ENCODE peak calls at places on chromosomes 3 and 15, in nine cellular contexts. N, G, D, B, X, A, R, Y and W are unnamed samples.

GRCh38 chr3:105747056-105747455 is 121.8 kb downstream of the CBLB start:
- DNase-seq in N (no peak), G (peak; percentile 72), D (no peak), B (no peak), X (no peak), A (peak; percentile 68), R (no peak), Y (no peak), W (no peak)

GRCh38 chr3:146498002-146498736 is 28.8 kb upstream of the PLSCR2 start:
- DNase-seq in N (no peak), G (no peak), D (no peak), B (no peak), X (no peak), A (no peak), R (no peak), Y (no peak), W (no peak)

GRCh38 chr15:35308802-35309201 is 223.7 kb upstream of the NANOGP8 start:
- DNase-seq in N (no peak), G (peak; percentile 86), D (peak; percentile 34), B (no peak), X (peak; percentile 29), A (peak; percentile 84), R (no peak), Y (no peak), W (no peak)

GRCh38 chr3:71579934-71580318 is 3.6 kb downstream of the FOXP1 start:
- DNase-seq in N (no peak), G (peak; percentile 46), D (peak; percentile 59), B (no peak), X (no peak), A (peak; percentile 82), R (no peak), Y (no peak), W (no peak)

GRCh38 chr3:93904568-93904967 is 69.1 kb downstream of the PROS1 start:
- DNase-seq in N (no peak), G (no peak), D (no peak), B (no peak), X (no peak), A (no peak), R (no peak), Y (no peak), W (no peak)

GRCh38 chr3:127803619-127804018 is 18.7 kb downstream of the MGLL start:
- DNase-seq in N (no peak), G (peak; percentile 67), D (no peak), B (no peak), X (no peak), A (peak; percentile 90), R (no peak), Y (no peak), W (no peak)

GRCh38 chr15:62075595-62076279 is 9.0 kb downstream of the C2CD4A start:
- DNase-seq in N (no peak), G (peak; percentile 46), D (no peak), B (no peak), X (no peak), A (peak; percentile 17), R (no peak), Y (no peak), W (no peak)

GRCh38 chr15:27820232-27820631 is 278.9 kb downstream of the OCA2 start:
- DNase-seq in N (no peak), G (no peak), D (no peak), B (no peak), X (no peak), A (peak; percentile 74), R (no peak), Y (no peak), W (no peak)

GRCh38 chr3:123286308-123287023 is 84.7 kb downstream of the SEC22A start:
- DNase-seq in N (peak; percentile 79), G (peak; percentile 81), D (peak; percentile 36), B (peak; percentile 82), X (no peak), A (peak; percentile 56), R (no peak), Y (no peak), W (peak; percentile 50)

GRCh38 chr3:37163262-37164020 is 10.9 kb downstream of the LRRFIP2 start:
- DNase-seq in N (no peak), G (peak; percentile 72), D (no peak), B (peak; percentile 26), X (no peak), A (peak; percentile 91), R (no peak), Y (no peak), W (no peak)

DNA sequence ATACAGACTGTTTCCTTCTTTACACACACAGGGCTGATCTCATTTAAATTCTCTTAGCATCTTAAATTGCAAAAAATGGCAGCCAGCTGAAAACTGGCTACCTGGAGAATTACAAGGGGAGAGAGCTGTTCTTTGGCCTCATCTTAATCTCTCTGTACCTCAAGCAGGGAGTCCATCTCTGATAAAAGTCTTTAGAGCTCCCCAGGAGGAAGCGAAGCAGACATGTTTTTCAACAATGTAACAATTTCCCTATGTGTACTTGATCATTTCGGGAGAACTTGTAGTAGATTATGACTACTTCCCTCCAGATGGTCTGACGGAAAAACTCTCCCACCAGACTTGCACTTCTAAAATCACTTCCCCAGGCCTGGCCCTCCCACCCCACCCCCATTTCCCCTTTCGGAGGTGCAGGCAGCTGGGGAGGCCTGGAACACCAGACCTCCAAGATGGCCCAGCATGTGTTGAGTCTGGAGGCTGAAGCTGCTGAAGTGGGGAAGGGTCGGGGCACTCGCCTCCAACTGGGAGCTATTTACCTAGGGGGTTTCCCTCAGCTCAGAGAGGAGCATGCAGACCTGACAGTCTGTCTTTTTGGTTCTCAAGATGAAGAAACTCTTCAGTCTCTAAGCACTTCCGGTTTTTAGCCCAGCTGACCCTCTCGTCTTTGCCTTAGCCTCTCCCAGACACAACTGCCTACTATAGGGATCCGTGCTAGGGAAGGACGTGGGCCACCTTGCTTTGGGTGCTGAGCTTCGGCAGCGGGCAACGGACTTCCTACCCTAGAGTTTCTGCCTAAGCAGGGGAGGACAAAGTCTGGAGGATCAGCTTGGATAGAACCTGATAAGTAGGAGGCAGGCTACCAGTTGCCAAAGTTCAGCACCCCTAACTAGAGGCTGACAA is 164.0 kb upstream of the TBL1XR1 start:
- DNase-seq in N (no peak), G (no peak), D (no peak), B (no peak), X (no peak), A (no peak), R (no peak), Y (no peak), W (no peak)
- TF ChIP-seq CTCF in N (no peak), G (no peak), D (no peak), B (no peak), X (no peak), A (no peak), R (no peak), Y (no peak), W (no peak)

DNA sequence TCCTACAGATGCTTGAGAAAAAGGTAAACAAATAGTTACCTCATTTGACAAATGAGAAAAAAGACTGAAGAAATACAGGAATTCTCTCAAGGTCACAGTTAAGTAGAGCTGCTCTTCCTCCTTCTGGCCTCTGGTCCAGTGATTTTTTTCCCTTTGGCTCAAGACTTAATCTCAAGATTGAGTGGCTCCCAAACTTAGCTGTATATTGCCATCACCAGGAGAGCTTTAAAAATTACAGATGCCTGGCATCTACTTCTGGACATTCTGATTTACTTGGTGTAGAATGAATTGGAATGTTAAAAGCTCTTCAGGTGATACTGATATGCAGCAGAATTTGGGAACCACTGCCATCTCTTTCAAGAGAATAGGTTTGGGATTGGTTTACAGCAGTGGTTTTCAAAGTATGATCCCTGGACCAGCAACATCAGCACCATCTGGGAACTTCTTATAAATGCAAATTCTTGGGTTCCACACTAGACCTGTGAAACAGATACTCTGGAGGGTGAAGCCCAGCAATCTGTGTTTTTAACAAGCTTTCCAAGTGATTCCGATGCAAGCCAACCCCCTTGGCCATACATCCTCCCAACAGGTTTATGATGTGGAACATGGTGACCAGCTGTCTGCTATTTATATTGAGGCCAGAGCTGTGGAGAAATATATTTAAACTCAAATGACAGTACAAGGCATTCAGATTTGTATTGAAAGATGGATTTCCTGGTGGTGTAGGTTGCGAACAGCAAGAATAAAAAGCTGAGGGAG is 333.0 kb upstream of the RARB start:
- DNase-seq in N (no peak), G (no peak), D (no peak), B (no peak), X (no peak), A (no peak), R (no peak), Y (no peak), W (no peak)
- TF ChIP-seq CTCF in N (no peak), G (no peak), D (no peak), B (no peak), X (no peak), A (no peak), R (no peak), Y (no peak), W (no peak)

DNA sequence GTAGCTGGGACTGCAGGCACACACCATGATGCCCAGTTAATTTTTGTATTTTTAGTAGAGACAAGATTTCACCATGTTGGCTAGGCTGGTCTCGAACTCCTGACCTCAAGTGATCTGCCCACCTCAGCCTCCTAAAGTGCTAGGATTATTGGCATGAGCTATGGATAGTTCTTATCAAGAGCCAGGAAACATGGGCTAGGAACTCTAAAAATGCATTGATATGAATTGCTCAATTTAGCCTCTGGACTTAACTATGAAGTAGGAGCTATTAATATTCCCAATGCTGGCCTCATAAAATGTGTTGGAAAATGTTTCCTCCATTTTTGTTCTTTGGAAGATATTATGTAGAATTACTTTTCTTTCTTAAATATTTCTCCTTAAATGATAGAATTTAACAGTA is 82.8 kb upstream of the PEX5L start:
- DNase-seq in N (no peak), G (no peak), D (no peak), B (no peak), X (no peak), A (no peak), R (no peak), Y (no peak), W (no peak)
- TF ChIP-seq CTCF in N (no peak), G (no peak), D (no peak), B (no peak), X (no peak), A (no peak), R (no peak), Y (no peak), W (no peak)

DNA sequence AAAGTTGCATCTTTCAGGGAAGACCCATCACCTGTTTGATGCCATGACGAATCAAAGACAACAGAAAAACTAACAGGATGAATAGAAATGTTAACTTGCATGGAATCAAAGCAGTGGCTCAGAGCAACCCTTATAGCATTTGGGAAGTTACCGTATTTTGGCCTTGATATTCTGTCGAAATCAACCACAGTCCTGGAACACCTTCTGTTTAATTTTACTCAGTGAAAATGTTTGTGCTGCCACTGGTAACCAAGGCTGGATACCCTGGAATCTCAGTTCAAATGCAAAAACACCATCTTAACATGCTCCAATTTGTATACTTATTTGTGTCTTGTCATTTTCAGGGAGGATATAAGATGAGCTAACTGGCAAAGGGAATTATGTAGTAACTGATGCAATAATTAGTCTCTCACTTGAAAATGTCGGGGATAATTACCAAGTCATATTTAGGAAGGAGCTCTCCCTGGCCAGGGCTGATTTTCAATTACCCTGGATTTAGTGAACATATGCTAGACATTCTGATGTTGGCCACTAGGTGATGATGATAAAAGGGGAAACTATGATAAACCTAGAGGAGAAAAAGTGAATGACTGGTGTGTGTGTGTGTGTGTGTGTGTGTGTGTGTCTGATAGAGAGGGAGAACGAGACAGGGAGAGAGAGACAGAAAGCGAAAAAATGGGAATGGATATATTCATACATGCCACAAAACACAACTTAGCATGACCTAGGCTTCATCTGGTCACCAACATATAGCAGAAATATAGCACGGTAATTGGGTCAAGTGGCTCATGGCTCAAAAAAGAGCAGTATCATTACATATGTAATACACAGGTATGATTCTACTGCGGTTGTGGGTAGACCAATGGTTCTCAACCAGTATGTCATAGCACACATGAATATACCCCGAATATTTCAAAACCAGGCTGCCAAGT is 19.0 kb upstream of the PRICKLE2 start:
- DNase-seq in N (no peak), G (peak; percentile 39), D (no peak), B (no peak), X (no peak), A (peak; percentile 35), R (no peak), Y (no peak), W (no peak)
- TF ChIP-seq CTCF in N (no peak), G (peak; percentile 50), D (peak; percentile 14), B (no peak), X (no peak), A (peak; percentile 32), R (peak; percentile 69), Y (no peak), W (peak; percentile 46)